ENCODE peak calls at places on chromosomes 12 and 14, in nine cellular contexts. One of them, this sample, is unnamed.

GRCh38 chr12:12272869-12273268 is 6.0 kb upstream of the LRP6 start:
- DNase-seq in nephron progenitor cell: no peak
- DNase-seq in fibroblast of lung: no peak
- DNase-seq in choroid plexus epithelial cell: peak
- DNase-seq in GM12865: no peak
- DNase-seq in brain microvascular endothelial cell: no peak
- DNase-seq in chondrocyte: no peak
- DNase-seq in neural crest cell: no peak
- DNase-seq in pancreas: no peak
- DNase-seq in this sample: peak

GRCh38 chr12:89461190-89461589 is 63.4 kb downstream of the GALNT4 start:
- DNase-seq in nephron progenitor cell: no peak
- DNase-seq in fibroblast of lung: peak
- DNase-seq in choroid plexus epithelial cell: peak
- DNase-seq in GM12865: no peak
- DNase-seq in brain microvascular endothelial cell: peak
- DNase-seq in chondrocyte: no peak
- DNase-seq in neural crest cell: no peak
- DNase-seq in pancreas: no peak
- DNase-seq in this sample: peak

GRCh38 chr14:104288272-104288671 is 149.9 kb downstream of the KIF26A start:
- DNase-seq in nephron progenitor cell: no peak
- DNase-seq in fibroblast of lung: no peak
- DNase-seq in choroid plexus epithelial cell: no peak
- DNase-seq in GM12865: no peak
- DNase-seq in brain microvascular endothelial cell: no peak
- DNase-seq in chondrocyte: peak
- DNase-seq in neural crest cell: no peak
- DNase-seq in pancreas: no peak
- DNase-seq in this sample: no peak

GRCh38 chr12:58920956-58921861 is 905 bp upstream of the LRIG3 start:
- DNase-seq in nephron progenitor cell: peak
- DNase-seq in fibroblast of lung: no peak
- DNase-seq in choroid plexus epithelial cell: no peak
- DNase-seq in GM12865: peak
- DNase-seq in brain microvascular endothelial cell: no peak
- DNase-seq in chondrocyte: no peak
- DNase-seq in neural crest cell: no peak
- DNase-seq in pancreas: no peak
- DNase-seq in this sample: no peak

GRCh38 chr14:38964630-38965029 is 138.4 kb downstream of the SEC23A start:
- DNase-seq in nephron progenitor cell: no peak
- DNase-seq in fibroblast of lung: no peak
- DNase-seq in choroid plexus epithelial cell: peak
- DNase-seq in GM12865: no peak
- DNase-seq in brain microvascular endothelial cell: peak
- DNase-seq in chondrocyte: no peak
- DNase-seq in neural crest cell: no peak
- DNase-seq in pancreas: no peak
- DNase-seq in this sample: peak

GRCh38 chr14:24875203-24875840 is 174.6 kb downstream of the STXBP6 start:
- DNase-seq in nephron progenitor cell: no peak
- DNase-seq in fibroblast of lung: no peak
- DNase-seq in choroid plexus epithelial cell: no peak
- DNase-seq in GM12865: no peak
- DNase-seq in brain microvascular endothelial cell: no peak
- DNase-seq in chondrocyte: no peak
- DNase-seq in neural crest cell: no peak
- DNase-seq in pancreas: no peak
- DNase-seq in this sample: no peak

GRCh38 chr12:20527396-20528154 is 159.2 kb downstream of the PDE3A start:
- DNase-seq in nephron progenitor cell: no peak
- DNase-seq in fibroblast of lung: peak
- DNase-seq in choroid plexus epithelial cell: peak
- DNase-seq in GM12865: no peak
- DNase-seq in brain microvascular endothelial cell: peak
- DNase-seq in chondrocyte: no peak
- DNase-seq in neural crest cell: no peak
- DNase-seq in pancreas: no peak
- DNase-seq in this sample: peak

GRCh38 chr12:19181666-19182426 is 52.3 kb downstream of the PLEKHA5 start:
- DNase-seq in nephron progenitor cell: no peak
- DNase-seq in fibroblast of lung: peak
- DNase-seq in choroid plexus epithelial cell: peak
- DNase-seq in GM12865: no peak
- DNase-seq in brain microvascular endothelial cell: no peak
- DNase-seq in chondrocyte: no peak
- DNase-seq in neural crest cell: no peak
- DNase-seq in pancreas: no peak
- DNase-seq in this sample: peak

GRCh38 chr12:48105321-48105866 is 485 bp downstream of the SENP1 start:
- DNase-seq in nephron progenitor cell: no peak
- DNase-seq in fibroblast of lung: peak
- DNase-seq in choroid plexus epithelial cell: peak
- DNase-seq in GM12865: peak
- DNase-seq in brain microvascular endothelial cell: peak
- DNase-seq in chondrocyte: no peak
- DNase-seq in neural crest cell: no peak
- DNase-seq in pancreas: no peak
- DNase-seq in this sample: no peak

GRCh38 chr12:2395352-2395977 is 342.7 kb downstream of the CACNA1C start:
- DNase-seq in nephron progenitor cell: peak
- DNase-seq in fibroblast of lung: peak
- DNase-seq in choroid plexus epithelial cell: peak
- DNase-seq in GM12865: peak
- DNase-seq in brain microvascular endothelial cell: no peak
- DNase-seq in chondrocyte: no peak
- DNase-seq in neural crest cell: peak
- DNase-seq in pancreas: peak
- DNase-seq in this sample: peak

GRCh38 chr14:92586001-92586947 is 72.7 kb downstream of the RIN3 start:
- DNase-seq in nephron progenitor cell: no peak
- DNase-seq in fibroblast of lung: peak
- DNase-seq in choroid plexus epithelial cell: peak
- DNase-seq in GM12865: peak
- DNase-seq in brain microvascular endothelial cell: peak
- DNase-seq in chondrocyte: no peak
- DNase-seq in neural crest cell: no peak
- DNase-seq in pancreas: no peak
- DNase-seq in this sample: no peak

GRCh38 chr12:20463920-20464524 is 95.7 kb downstream of the PDE3A start:
- DNase-seq in nephron progenitor cell: no peak
- DNase-seq in fibroblast of lung: peak
- DNase-seq in choroid plexus epithelial cell: peak
- DNase-seq in GM12865: no peak
- DNase-seq in brain microvascular endothelial cell: no peak
- DNase-seq in chondrocyte: no peak
- DNase-seq in neural crest cell: no peak
- DNase-seq in pancreas: no peak
- DNase-seq in this sample: no peak

GRCh38 chr12:30508205-30508967 is 187.3 kb downstream of the IPO8 start:
- DNase-seq in nephron progenitor cell: no peak
- DNase-seq in fibroblast of lung: no peak
- DNase-seq in choroid plexus epithelial cell: no peak
- DNase-seq in GM12865: no peak
- DNase-seq in brain microvascular endothelial cell: no peak
- DNase-seq in chondrocyte: no peak
- DNase-seq in neural crest cell: no peak
- DNase-seq in pancreas: no peak
- DNase-seq in this sample: no peak

GRCh38 chr14:54475187-54475881 is 13.4 kb downstream of the GMFB start:
- DNase-seq in nephron progenitor cell: no peak
- DNase-seq in fibroblast of lung: peak
- DNase-seq in choroid plexus epithelial cell: peak
- DNase-seq in GM12865: no peak
- DNase-seq in brain microvascular endothelial cell: no peak
- DNase-seq in chondrocyte: no peak
- DNase-seq in neural crest cell: no peak
- DNase-seq in pancreas: no peak
- DNase-seq in this sample: peak

GRCh38 chr12:127083028-127083949 is 1183.7 kb upstream of the TMEM132C start:
- DNase-seq in nephron progenitor cell: no peak
- DNase-seq in fibroblast of lung: peak
- DNase-seq in choroid plexus epithelial cell: peak
- DNase-seq in GM12865: peak
- DNase-seq in brain microvascular endothelial cell: peak
- DNase-seq in chondrocyte: no peak
- DNase-seq in neural crest cell: no peak
- DNase-seq in pancreas: no peak
- DNase-seq in this sample: peak

GRCh38 chr12:110537605-110538409 is 35.7 kb downstream of the RAD9B start:
- DNase-seq in nephron progenitor cell: no peak
- DNase-seq in fibroblast of lung: peak
- DNase-seq in choroid plexus epithelial cell: no peak
- DNase-seq in GM12865: no peak
- DNase-seq in brain microvascular endothelial cell: peak
- DNase-seq in chondrocyte: no peak
- DNase-seq in neural crest cell: no peak
- DNase-seq in pancreas: peak
- DNase-seq in this sample: peak

GRCh38 chr14:88793259-88793625 is 489 bp upstream of the EML5 start:
- DNase-seq in nephron progenitor cell: no peak
- DNase-seq in fibroblast of lung: no peak
- DNase-seq in choroid plexus epithelial cell: no peak
- DNase-seq in GM12865: peak
- DNase-seq in brain microvascular endothelial cell: no peak
- DNase-seq in chondrocyte: no peak
- DNase-seq in neural crest cell: no peak
- DNase-seq in pancreas: no peak
- DNase-seq in this sample: no peak

GRCh38 chr14:57492859-57493258 is 798 bp downstream of the CCDC198 start:
- DNase-seq in nephron progenitor cell: no peak
- DNase-seq in fibroblast of lung: peak
- DNase-seq in choroid plexus epithelial cell: peak
- DNase-seq in GM12865: no peak
- DNase-seq in brain microvascular endothelial cell: peak
- DNase-seq in chondrocyte: no peak
- DNase-seq in neural crest cell: no peak
- DNase-seq in pancreas: no peak
- DNase-seq in this sample: peak

GRCh38 chr12:120835304-120835612 is 68.9 kb downstream of the SPPL3 start:
- DNase-seq in nephron progenitor cell: no peak
- DNase-seq in fibroblast of lung: no peak
- DNase-seq in choroid plexus epithelial cell: peak
- DNase-seq in GM12865: no peak
- DNase-seq in brain microvascular endothelial cell: no peak
- DNase-seq in chondrocyte: no peak
- DNase-seq in neural crest cell: no peak
- DNase-seq in pancreas: no peak
- DNase-seq in this sample: no peak

GRCh38 chr14:99654235-99655000 is 9.5 kb downstream of the HHIPL1 start:
- DNase-seq in nephron progenitor cell: no peak
- DNase-seq in fibroblast of lung: peak
- DNase-seq in choroid plexus epithelial cell: peak
- DNase-seq in GM12865: peak
- DNase-seq in brain microvascular endothelial cell: peak
- DNase-seq in chondrocyte: no peak
- DNase-seq in neural crest cell: no peak
- DNase-seq in pancreas: peak
- DNase-seq in this sample: no peak
- TF ChIP-seq CTCF in nephron progenitor cell: no peak
- TF ChIP-seq CTCF in fibroblast of lung: peak
- TF ChIP-seq CTCF in choroid plexus epithelial cell: no peak
- TF ChIP-seq CTCF in GM12865: no peak
- TF ChIP-seq CTCF in brain microvascular endothelial cell: no peak
- TF ChIP-seq CTCF in chondrocyte: no peak
- TF ChIP-seq CTCF in neural crest cell: no peak
- TF ChIP-seq CTCF in pancreas: no peak
- TF ChIP-seq CTCF in this sample: peak

GRCh38 chr14:59398841-59399240 is 66.3 kb downstream of the GPR135 start:
- DNase-seq in nephron progenitor cell: no peak
- DNase-seq in fibroblast of lung: no peak
- DNase-seq in choroid plexus epithelial cell: peak
- DNase-seq in GM12865: no peak
- DNase-seq in brain microvascular endothelial cell: no peak
- DNase-seq in chondrocyte: no peak
- DNase-seq in neural crest cell: no peak
- DNase-seq in pancreas: no peak
- DNase-seq in this sample: no peak
- TF ChIP-seq CTCF in nephron progenitor cell: no peak
- TF ChIP-seq CTCF in fibroblast of lung: no peak
- TF ChIP-seq CTCF in choroid plexus epithelial cell: no peak
- TF ChIP-seq CTCF in GM12865: no peak
- TF ChIP-seq CTCF in brain microvascular endothelial cell: no peak
- TF ChIP-seq CTCF in chondrocyte: no peak
- TF ChIP-seq CTCF in neural crest cell: no peak
- TF ChIP-seq CTCF in pancreas: no peak
- TF ChIP-seq CTCF in this sample: no peak

GRCh38 chr14:22838631-22839041 is 2.3 kb downstream of the MMP14 start:
- DNase-seq in nephron progenitor cell: no peak
- DNase-seq in fibroblast of lung: peak
- DNase-seq in choroid plexus epithelial cell: peak
- DNase-seq in GM12865: peak
- DNase-seq in brain microvascular endothelial cell: peak
- DNase-seq in chondrocyte: no peak
- DNase-seq in neural crest cell: no peak
- DNase-seq in pancreas: no peak
- DNase-seq in this sample: no peak

GRCh38 chr14:22835505-22835904 is 880 bp upstream of the MMP14 start:
- DNase-seq in nephron progenitor cell: no peak
- DNase-seq in fibroblast of lung: no peak
- DNase-seq in choroid plexus epithelial cell: no peak
- DNase-seq in GM12865: no peak
- DNase-seq in brain microvascular endothelial cell: no peak
- DNase-seq in chondrocyte: no peak
- DNase-seq in neural crest cell: no peak
- DNase-seq in pancreas: no peak
- DNase-seq in this sample: no peak

GRCh38 chr14:22837059-22837749 is 819 bp downstream of the MMP14 start:
- DNase-seq in nephron progenitor cell: peak
- DNase-seq in fibroblast of lung: peak
- DNase-seq in choroid plexus epithelial cell: peak
- DNase-seq in GM12865: no peak
- DNase-seq in brain microvascular endothelial cell: peak
- DNase-seq in chondrocyte: no peak
- DNase-seq in neural crest cell: peak
- DNase-seq in pancreas: peak
- DNase-seq in this sample: peak

GRCh38 chr14:22837750-22838538 is 1.6 kb downstream of the MMP14 start:
- DNase-seq in nephron progenitor cell: no peak
- DNase-seq in fibroblast of lung: peak
- DNase-seq in choroid plexus epithelial cell: peak
- DNase-seq in GM12865: no peak
- DNase-seq in brain microvascular endothelial cell: no peak
- DNase-seq in chondrocyte: no peak
- DNase-seq in neural crest cell: no peak
- DNase-seq in pancreas: peak
- DNase-seq in this sample: peak

GRCh38 chr14:22836301-22837058 is at the start of gene MMP14:
- DNase-seq in nephron progenitor cell: peak
- DNase-seq in fibroblast of lung: peak
- DNase-seq in choroid plexus epithelial cell: peak
- DNase-seq in GM12865: no peak
- DNase-seq in brain microvascular endothelial cell: peak
- DNase-seq in chondrocyte: no peak
- DNase-seq in neural crest cell: peak
- DNase-seq in pancreas: peak
- DNase-seq in this sample: peak
- TF ChIP-seq CTCF in nephron progenitor cell: peak
- TF ChIP-seq CTCF in fibroblast of lung: peak
- TF ChIP-seq CTCF in choroid plexus epithelial cell: peak
- TF ChIP-seq CTCF in GM12865: no peak
- TF ChIP-seq CTCF in brain microvascular endothelial cell: peak
- TF ChIP-seq CTCF in chondrocyte: peak
- TF ChIP-seq CTCF in neural crest cell: peak
- TF ChIP-seq CTCF in pancreas: no peak
- TF ChIP-seq CTCF in this sample: peak

GRCh38 chr12:128798543-128799341 is 25.0 kb downstream of the SLC15A4 start:
- DNase-seq in nephron progenitor cell: peak
- DNase-seq in fibroblast of lung: no peak
- DNase-seq in choroid plexus epithelial cell: peak
- DNase-seq in GM12865: peak
- DNase-seq in brain microvascular endothelial cell: no peak
- DNase-seq in chondrocyte: peak
- DNase-seq in neural crest cell: no peak
- DNase-seq in pancreas: no peak
- DNase-seq in this sample: no peak
- TF ChIP-seq CTCF in nephron progenitor cell: no peak
- TF ChIP-seq CTCF in fibroblast of lung: no peak
- TF ChIP-seq CTCF in choroid plexus epithelial cell: peak
- TF ChIP-seq CTCF in GM12865: peak
- TF ChIP-seq CTCF in brain microvascular endothelial cell: peak
- TF ChIP-seq CTCF in chondrocyte: peak
- TF ChIP-seq CTCF in neural crest cell: peak
- TF ChIP-seq CTCF in pancreas: no peak
- TF ChIP-seq CTCF in this sample: peak

This sample was measured in cardiac muscle cell.